ENCODE peak calls at places on chromosome 22, in nine cellular contexts. One of them, this sample, is unnamed. For H3K4me1, the result is how much of the 10 kb centered on the place peaks cover.

GRCh38 chr22:35938226-35938625 is 90.4 kb downstream of the RBFOX2 start:
- DNase-seq in left ventricle myocardium inferior: no peak
- DNase-seq in neural progenitor cell: no peak
- DNase-seq in mesenchymal stem cell: no peak
- DNase-seq in body of pancreas: no peak
- DNase-seq in IMR-90: no peak
- DNase-seq in HCT116: no peak
- DNase-seq in right lobe of liver: no peak
- DNase-seq in CD4-positive, alpha-beta memory T cell: no peak
- DNase-seq in this sample: no peak

GRCh38 chr22:16838073-16838472 is 12.9 kb upstream of the XKR3 start:
- DNase-seq in CD4-positive, alpha-beta memory T cell: no peak
- DNase-seq in right lobe of liver: no peak
- DNase-seq in mesenchymal stem cell: no peak
- DNase-seq in left ventricle myocardium inferior: no peak
- DNase-seq in neural progenitor cell: no peak
- DNase-seq in IMR-90: no peak
- DNase-seq in body of pancreas: no peak
- DNase-seq in HCT116: no peak
- DNase-seq in this sample: no peak

GRCh38 chr22:26245001-26245400 is 75.7 kb downstream of the SEZ6L start:
- DNase-seq in right lobe of liver: no peak
- DNase-seq in IMR-90: no peak
- DNase-seq in HCT116: no peak
- DNase-seq in neural progenitor cell: peak
- DNase-seq in left ventricle myocardium inferior: no peak
- DNase-seq in body of pancreas: no peak
- DNase-seq in CD4-positive, alpha-beta memory T cell: no peak
- DNase-seq in mesenchymal stem cell: no peak
- DNase-seq in this sample: no peak

GRCh38 chr22:45548991-45549736 is 46.5 kb downstream of the FBLN1 start:
- DNase-seq in mesenchymal stem cell: peak
- DNase-seq in CD4-positive, alpha-beta memory T cell: no peak
- DNase-seq in HCT116: peak
- DNase-seq in body of pancreas: no peak
- DNase-seq in neural progenitor cell: peak
- DNase-seq in IMR-90: peak
- DNase-seq in right lobe of liver: no peak
- DNase-seq in left ventricle myocardium inferior: peak
- DNase-seq in this sample: no peak

GRCh38 chr22:45007247-45007945 is 2.4 kb downstream of the PHF21B start:
- DNase-seq in right lobe of liver: peak
- DNase-seq in IMR-90: peak
- DNase-seq in CD4-positive, alpha-beta memory T cell: no peak
- DNase-seq in mesenchymal stem cell: peak
- DNase-seq in neural progenitor cell: peak
- DNase-seq in left ventricle myocardium inferior: no peak
- DNase-seq in body of pancreas: no peak
- DNase-seq in HCT116: no peak
- DNase-seq in this sample: no peak

GRCh38 chr22:26610983-26611382 is 6.8 kb downstream of the CRYBB1 start:
- DNase-seq in neural progenitor cell: no peak
- DNase-seq in right lobe of liver: no peak
- DNase-seq in body of pancreas: no peak
- DNase-seq in CD4-positive, alpha-beta memory T cell: no peak
- DNase-seq in mesenchymal stem cell: no peak
- DNase-seq in IMR-90: peak
- DNase-seq in HCT116: no peak
- DNase-seq in left ventricle myocardium inferior: no peak
- DNase-seq in this sample: no peak

GRCh38 chr22:20979243-20979809 is 2.8 kb upstream of the LZTR1 start:
- DNase-seq in neural progenitor cell: peak
- DNase-seq in mesenchymal stem cell: peak
- DNase-seq in CD4-positive, alpha-beta memory T cell: peak
- DNase-seq in body of pancreas: peak
- DNase-seq in IMR-90: peak
- DNase-seq in right lobe of liver: peak
- DNase-seq in HCT116: no peak
- DNase-seq in left ventricle myocardium inferior: peak
- DNase-seq in this sample: peak

GRCh38 chr22:44574057-44574456 is 76.0 kb upstream of the RTL6 start:
- DNase-seq in mesenchymal stem cell: no peak
- DNase-seq in body of pancreas: peak
- DNase-seq in right lobe of liver: peak
- DNase-seq in HCT116: peak
- DNase-seq in neural progenitor cell: no peak
- DNase-seq in CD4-positive, alpha-beta memory T cell: no peak
- DNase-seq in left ventricle myocardium inferior: no peak
- DNase-seq in IMR-90: peak
- DNase-seq in this sample: no peak

GRCh38 chr22:42399315-42400271 is 32.6 kb downstream of the NFAM1 start:
- DNase-seq in IMR-90: no peak
- DNase-seq in CD4-positive, alpha-beta memory T cell: no peak
- DNase-seq in left ventricle myocardium inferior: peak
- DNase-seq in mesenchymal stem cell: peak
- DNase-seq in neural progenitor cell: peak
- DNase-seq in body of pancreas: no peak
- DNase-seq in HCT116: no peak
- DNase-seq in right lobe of liver: no peak
- DNase-seq in this sample: no peak

GRCh38 chr22:19488884-19489843 is 9.4 kb downstream of the CDC45 start:
- DNase-seq in mesenchymal stem cell: peak
- DNase-seq in body of pancreas: no peak
- DNase-seq in CD4-positive, alpha-beta memory T cell: no peak
- DNase-seq in IMR-90: peak
- DNase-seq in HCT116: no peak
- DNase-seq in neural progenitor cell: no peak
- DNase-seq in right lobe of liver: no peak
- DNase-seq in left ventricle myocardium inferior: no peak
- DNase-seq in this sample: no peak

GRCh38 chr22:45565973-45566372 is 63.3 kb downstream of the FBLN1 start:
- DNase-seq in mesenchymal stem cell: no peak
- DNase-seq in HCT116: no peak
- DNase-seq in CD4-positive, alpha-beta memory T cell: no peak
- DNase-seq in right lobe of liver: no peak
- DNase-seq in body of pancreas: no peak
- DNase-seq in left ventricle myocardium inferior: no peak
- DNase-seq in IMR-90: no peak
- DNase-seq in neural progenitor cell: no peak
- DNase-seq in this sample: no peak

GRCh38 chr22:45013138-45013537 is 3.3 kb upstream of the PHF21B start:
- DNase-seq in neural progenitor cell: no peak
- DNase-seq in mesenchymal stem cell: no peak
- DNase-seq in left ventricle myocardium inferior: no peak
- DNase-seq in IMR-90: no peak
- DNase-seq in CD4-positive, alpha-beta memory T cell: no peak
- DNase-seq in body of pancreas: no peak
- DNase-seq in right lobe of liver: peak
- DNase-seq in HCT116: no peak
- DNase-seq in this sample: no peak

DNA sequence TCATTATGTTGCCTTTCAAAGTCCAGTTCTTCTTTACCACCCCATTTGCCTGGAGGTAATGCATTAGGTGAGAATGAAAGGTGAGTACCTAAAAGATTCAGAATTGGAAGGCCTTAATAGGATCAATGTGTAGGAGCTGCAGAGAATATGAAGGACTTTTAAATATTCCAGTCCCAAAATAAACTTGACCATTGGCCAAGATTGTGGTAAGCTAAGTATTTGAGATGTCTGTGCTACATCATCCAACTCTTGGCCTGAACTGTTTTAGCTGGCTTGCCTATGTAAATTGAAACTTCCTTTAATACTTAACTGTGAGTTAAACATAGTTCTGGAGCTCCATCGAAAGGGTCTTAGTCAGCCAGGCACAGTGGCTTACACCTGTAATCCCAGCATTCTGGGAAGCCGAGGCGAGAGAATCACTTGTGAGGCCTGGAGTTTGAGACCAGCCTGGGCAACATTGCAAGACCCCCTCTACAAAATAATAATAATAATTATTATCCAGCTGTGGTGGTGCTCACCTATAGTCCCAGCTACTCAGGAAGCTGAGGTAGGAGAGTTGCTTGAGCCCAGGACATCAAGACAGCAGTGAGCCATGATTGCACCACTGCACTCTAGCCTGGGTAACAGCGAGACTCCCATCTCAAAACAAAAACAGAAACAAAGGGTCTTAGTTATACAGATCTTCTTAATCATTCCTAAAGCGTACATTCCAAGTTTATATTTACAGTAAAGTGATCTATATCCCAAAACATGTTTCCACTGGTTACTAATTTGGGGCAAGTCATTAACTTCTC is 29.8 kb downstream of the MTMR3 start:
- DNase-seq in IMR-90: peak
- DNase-seq in neural progenitor cell: no peak
- DNase-seq in HCT116: no peak
- DNase-seq in right lobe of liver: no peak
- DNase-seq in CD4-positive, alpha-beta memory T cell: no peak
- DNase-seq in body of pancreas: no peak
- DNase-seq in mesenchymal stem cell: peak
- DNase-seq in left ventricle myocardium inferior: no peak
- DNase-seq in this sample: no peak
- H3K4me1 ChIP-seq in IMR-90: under half
- H3K4me1 ChIP-seq in neural progenitor cell: under half
- H3K4me1 ChIP-seq in HCT116: under half
- H3K4me1 ChIP-seq in right lobe of liver: under half
- H3K4me1 ChIP-seq in CD4-positive, alpha-beta memory T cell: under half
- H3K4me1 ChIP-seq in body of pancreas: under half
- H3K4me1 ChIP-seq in mesenchymal stem cell: under half
- H3K4me1 ChIP-seq in left ventricle myocardium inferior: half or more
- H3K4me1 ChIP-seq in this sample: under half

DNA sequence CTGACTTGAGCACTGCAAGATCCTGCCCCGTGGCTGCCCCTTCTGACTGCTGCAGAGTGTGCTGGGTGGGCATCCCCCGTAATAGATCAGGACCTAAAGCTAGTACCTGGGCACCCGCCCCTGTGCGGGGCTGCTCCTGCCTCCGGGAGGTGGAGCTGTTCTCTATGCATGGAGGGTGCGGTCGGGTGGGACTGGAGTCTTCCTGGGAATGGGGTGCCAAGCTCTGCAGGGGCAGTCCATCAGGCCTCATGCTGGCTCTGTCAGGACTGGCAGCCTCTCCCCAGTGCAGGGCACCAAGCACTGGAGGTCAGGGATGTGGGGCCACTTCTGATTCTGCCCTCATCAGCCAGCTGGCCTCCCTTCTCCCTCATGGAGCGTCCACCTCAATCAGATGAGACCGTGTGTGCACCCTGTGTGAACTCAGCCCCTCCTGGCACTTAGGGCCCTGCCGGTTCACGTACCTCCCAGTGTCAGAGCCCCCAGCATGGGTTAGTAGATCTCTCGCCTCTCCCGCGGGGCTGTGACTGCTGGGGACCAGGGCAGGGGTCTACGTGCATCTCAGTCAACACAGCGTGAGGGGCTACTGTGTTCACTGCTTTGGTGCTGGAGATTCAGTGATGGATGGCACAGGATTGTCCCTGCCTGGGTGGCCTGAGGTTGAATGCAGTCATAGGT is 30.7 kb downstream of the MPPED1 start:
- DNase-seq in neural progenitor cell: no peak
- DNase-seq in mesenchymal stem cell: no peak
- DNase-seq in right lobe of liver: no peak
- DNase-seq in HCT116: no peak
- DNase-seq in IMR-90: no peak
- DNase-seq in CD4-positive, alpha-beta memory T cell: no peak
- DNase-seq in body of pancreas: no peak
- DNase-seq in left ventricle myocardium inferior: no peak
- DNase-seq in this sample: no peak
- H3K4me1 ChIP-seq in neural progenitor cell: under half
- H3K4me1 ChIP-seq in mesenchymal stem cell: under half
- H3K4me1 ChIP-seq in right lobe of liver: under half
- H3K4me1 ChIP-seq in HCT116: under half
- H3K4me1 ChIP-seq in IMR-90: under half
- H3K4me1 ChIP-seq in CD4-positive, alpha-beta memory T cell: under half
- H3K4me1 ChIP-seq in body of pancreas: under half
- H3K4me1 ChIP-seq in left ventricle myocardium inferior: under half
- H3K4me1 ChIP-seq in this sample: under half

GRCh38 chr22:39453765-39454378 is 2.9 kb upstream of the MGAT3 start:
- DNase-seq in left ventricle myocardium inferior: no peak
- DNase-seq in HCT116: no peak
- DNase-seq in CD4-positive, alpha-beta memory T cell: no peak
- DNase-seq in right lobe of liver: no peak
- DNase-seq in body of pancreas: no peak
- DNase-seq in IMR-90: peak
- DNase-seq in mesenchymal stem cell: peak
- DNase-seq in neural progenitor cell: peak
- DNase-seq in this sample: no peak

GRCh38 chr22:39452740-39453040 is 4.1 kb upstream of the MGAT3 start:
- DNase-seq in CD4-positive, alpha-beta memory T cell: no peak
- DNase-seq in left ventricle myocardium inferior: no peak
- DNase-seq in IMR-90: no peak
- DNase-seq in neural progenitor cell: no peak
- DNase-seq in body of pancreas: no peak
- DNase-seq in mesenchymal stem cell: no peak
- DNase-seq in right lobe of liver: no peak
- DNase-seq in HCT116: no peak
- DNase-seq in this sample: no peak

GRCh38 chr22:39456262-39457046 is at the start of gene MGAT3:
- DNase-seq in neural progenitor cell: no peak
- DNase-seq in HCT116: no peak
- DNase-seq in left ventricle myocardium inferior: no peak
- DNase-seq in CD4-positive, alpha-beta memory T cell: no peak
- DNase-seq in body of pancreas: no peak
- DNase-seq in mesenchymal stem cell: no peak
- DNase-seq in IMR-90: no peak
- DNase-seq in right lobe of liver: no peak
- DNase-seq in this sample: no peak

GRCh38 chr22:39457047-39457545 is 284 bp downstream of the MGAT3 start:
- DNase-seq in IMR-90: no peak
- DNase-seq in neural progenitor cell: peak
- DNase-seq in left ventricle myocardium inferior: no peak
- DNase-seq in mesenchymal stem cell: no peak
- DNase-seq in HCT116: no peak
- DNase-seq in body of pancreas: no peak
- DNase-seq in CD4-positive, alpha-beta memory T cell: no peak
- DNase-seq in right lobe of liver: no peak
- DNase-seq in this sample: no peak

GRCh38 chr22:39454385-39454871 is 2.4 kb upstream of the MGAT3 start:
- DNase-seq in left ventricle myocardium inferior: no peak
- DNase-seq in CD4-positive, alpha-beta memory T cell: no peak
- DNase-seq in HCT116: no peak
- DNase-seq in right lobe of liver: no peak
- DNase-seq in neural progenitor cell: peak
- DNase-seq in body of pancreas: no peak
- DNase-seq in IMR-90: no peak
- DNase-seq in mesenchymal stem cell: no peak
- DNase-seq in this sample: no peak
- H3K4me1 ChIP-seq in left ventricle myocardium inferior: under half
- H3K4me1 ChIP-seq in CD4-positive, alpha-beta memory T cell: under half
- H3K4me1 ChIP-seq in HCT116: under half
- H3K4me1 ChIP-seq in right lobe of liver: under half
- H3K4me1 ChIP-seq in neural progenitor cell: under half
- H3K4me1 ChIP-seq in body of pancreas: under half
- H3K4me1 ChIP-seq in IMR-90: under half
- H3K4me1 ChIP-seq in mesenchymal stem cell: under half
- H3K4me1 ChIP-seq in this sample: under half

DNA sequence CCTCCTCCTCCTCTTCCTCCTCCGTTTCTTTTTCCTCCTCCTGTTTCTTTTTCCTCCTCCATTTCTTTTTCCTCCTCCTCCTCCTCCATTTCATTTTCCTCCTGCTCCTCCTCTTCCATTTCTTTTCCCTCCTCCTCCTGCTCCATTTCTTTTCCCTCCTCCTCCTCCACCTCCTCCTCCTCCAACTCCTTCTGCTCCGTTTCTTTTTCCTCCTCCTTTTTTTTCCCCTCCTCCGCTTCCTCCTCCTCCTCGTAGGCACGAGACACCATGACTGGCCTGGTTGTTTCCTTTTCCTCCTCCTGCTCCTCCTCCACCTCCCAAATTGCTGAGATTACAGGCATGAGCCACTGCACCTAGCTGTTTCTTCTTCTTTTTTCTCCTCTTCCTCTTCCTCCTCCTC is 25.6 kb upstream of the DRICH1 start:
- DNase-seq in right lobe of liver: no peak
- DNase-seq in HCT116: no peak
- DNase-seq in left ventricle myocardium inferior: no peak
- DNase-seq in mesenchymal stem cell: no peak
- DNase-seq in CD4-positive, alpha-beta memory T cell: no peak
- DNase-seq in neural progenitor cell: no peak
- DNase-seq in IMR-90: no peak
- DNase-seq in body of pancreas: no peak
- DNase-seq in this sample: no peak
- H3K4me1 ChIP-seq in right lobe of liver: under half
- H3K4me1 ChIP-seq in HCT116: under half
- H3K4me1 ChIP-seq in left ventricle myocardium inferior: under half
- H3K4me1 ChIP-seq in mesenchymal stem cell: under half
- H3K4me1 ChIP-seq in CD4-positive, alpha-beta memory T cell: under half
- H3K4me1 ChIP-seq in neural progenitor cell: under half
- H3K4me1 ChIP-seq in IMR-90: under half
- H3K4me1 ChIP-seq in body of pancreas: under half
- H3K4me1 ChIP-seq in this sample: under half

This sample was measured in effector memory CD4-positive, alpha-beta T cell.